ENCODE peak calls at places on chromosomes 11 and 22, in eight cellular contexts. E is AG04449; V is H9; N is RPMI7951; W is effector memory CD4-positive, alpha-beta T cell; U is BE2C; L is left colon; R is GOT3. F is an unnamed sample.

GRCh38 chr11:105915036-105915435 is 107.0 kb downstream of the MSANTD4 start:
- DNase-seq in V (no peak), W (no peak), U (no peak), N (no peak), E (no peak), R (no peak), L (no peak), F (no peak)

GRCh38 chr11:74663315-74663714 is 67.9 kb downstream of the CHRDL2 start:
- DNase-seq in R (no peak), L (no peak), W (no peak), U (no peak), V (no peak), E (no peak), N (no peak), F (no peak)

GRCh38 chr22:38697055-38697980 is 3.4 kb downstream of the JOSD1 start:
- DNase-seq in E (no peak), N (no peak), W (no peak), L (no peak), V (no peak), R (no peak), U (no peak), F (no peak)

GRCh38 chr11:120137611-120138521 is at the start of gene TRIM29:
- DNase-seq in U (no peak), R (no peak), L (peak), E (no peak), N (no peak), V (peak), W (no peak), F (no peak)

GRCh38 chr11:85673422-85673821 is 8.5 kb upstream of the CREBZF start:
- DNase-seq in E (no peak), V (no peak), U (no peak), N (no peak), R (no peak), L (no peak), W (no peak), F (no peak)

GRCh38 chr11:55624531-55624930 is 10.4 kb upstream of the OR4P4 start:
- DNase-seq in N (no peak), V (no peak), W (no peak), U (no peak), R (no peak), L (no peak), E (no peak), F (no peak)

GRCh38 chr11:69287968-69288882 is 5.7 kb upstream of the MYEOV start:
- DNase-seq in E (no peak), L (peak), N (no peak), U (no peak), W (no peak), R (no peak), V (no peak), F (no peak)

GRCh38 chr11:78030429-78031325 is 7.6 kb upstream of the KCTD14 start:
- DNase-seq in W (no peak), E (no peak), U (peak), N (peak), L (peak), R (no peak), V (no peak), F (no peak)

GRCh38 chr22:48811885-48812284 is 1015.8 kb downstream of the BRD1 start:
- DNase-seq in E (no peak), L (no peak), U (no peak), V (no peak), R (no peak), N (no peak), W (no peak), F (no peak)

GRCh38 chr22:19173047-19174035 is 5.2 kb downstream of the SLC25A1 start:
- DNase-seq in L (peak), V (no peak), E (no peak), R (no peak), W (no peak), U (no peak), N (no peak), F (no peak)

GRCh38 chr22:31906569-31906968 is 37.8 kb upstream of the YWHAH start:
- DNase-seq in N (no peak), U (no peak), R (no peak), W (no peak), V (no peak), L (no peak), E (no peak), F (no peak)

GRCh38 chr11:37141707-37142106 is 543.7 kb upstream of the RAG2 start:
- DNase-seq in U (no peak), N (no peak), R (no peak), E (no peak), V (no peak), W (no peak), L (no peak), F (no peak)

GRCh38 chr11:4643084-4643483 is 698 bp upstream of the OR51E1 start:
- DNase-seq in R (no peak), W (no peak), N (peak), V (no peak), U (peak), E (no peak), L (no peak), F (no peak)

GRCh38 chr11:105588001-105588400 is 21.9 kb upstream of the GRIA4 start:
- DNase-seq in R (no peak), N (peak), W (no peak), U (no peak), E (peak), L (no peak), V (no peak), F (no peak)

GRCh38 chr11:57219021-57219627 is 17.9 kb downstream of the APLNR start:
- DNase-seq in E (no peak), N (no peak), L (no peak), V (no peak), R (no peak), U (peak), W (no peak), F (no peak)

GRCh38 chr11:70433966-70434812 is 35.9 kb downstream of the CTTN start:
- DNase-seq in E (no peak), R (no peak), U (no peak), W (no peak), V (no peak), L (no peak), N (no peak), F (no peak)

GRCh38 chr11:76524461-76524860 is 79.6 kb downstream of the EMSY start:
- DNase-seq in R (no peak), V (no peak), U (no peak), L (no peak), E (no peak), W (no peak), N (peak), F (no peak)

GRCh38 chr11:75536786-75537629 is 11.3 kb upstream of the GDPD5 start:
- DNase-seq in R (no peak), U (no peak), W (peak), L (no peak), V (no peak), E (no peak), N (peak), F (no peak)

GRCh38 chr11:34846467-34846866 is 69.7 kb downstream of the APIP start:
- DNase-seq in U (no peak), V (no peak), L (no peak), W (no peak), N (peak), R (no peak), E (no peak), F (no peak)

GRCh38 chr22:47626428-47627390 is 864.3 kb downstream of the TBC1D22A start:
- DNase-seq in V (no peak), U (no peak), R (no peak), L (no peak), W (no peak), N (no peak), E (no peak), F (no peak)

GRCh38 chr11:86063536-86063935 is 5.3 kb downstream of the PICALM start:
- DNase-seq in N (peak), W (no peak), U (no peak), L (no peak), V (no peak), R (no peak), E (no peak), F (no peak)

GRCh38 chr11:9765320-9766101 is 101.6 kb downstream of the SWAP70 start:
- DNase-seq in U (peak), R (no peak), L (no peak), N (peak), V (peak), W (no peak), E (peak), F (no peak)

GRCh38 chr22:46908641-46909107 is 146.2 kb downstream of the TBC1D22A start:
- DNase-seq in E (no peak), V (no peak), W (no peak), L (no peak), R (no peak), N (no peak), U (no peak), F (no peak)

GRCh38 chr22:31520036-31520435 is 23.7 kb downstream of the SFI1 start:
- DNase-seq in W (no peak), E (no peak), U (no peak), R (no peak), V (no peak), N (no peak), L (no peak), F (no peak)

GRCh38 chr22:17302616-17303015 is 66.6 kb upstream of the CECR2 start:
- DNase-seq in L (no peak), R (no peak), E (no peak), V (no peak), W (no peak), U (no peak), N (no peak), F (no peak)

GRCh38 chr11:914747-915493 is 4.3 kb upstream of the CHID1 start:
- DNase-seq in N (no peak), U (no peak), R (no peak), L (peak), E (no peak), W (no peak), V (no peak), F (no peak)

F was measured in T follicular helper cell.